ENCODE peak calls at places on chromosomes 11 and 22, in six cellular contexts. C is small intestine, O is neuronal stem cell, T is neural progenitor cell, U is pancreas, A is hepatocyte. E is an unnamed sample.
A peak's percentile ranks its signal among the peaks of the same experiment; 100 is the strongest.

GRCh38 chr11:14390669-14391068 is 31.7 kb upstream of the RRAS2 start:
- DNase-seq in T (no peak), U (no peak), A (no peak), O (no peak), C (no peak), E (no peak)

GRCh38 chr11:57614234-57614772 is 16.8 kb downstream of the SERPING1 start:
- DNase-seq in C (no peak), T (no peak), U (no peak), O (no peak), A (no peak), E (no peak)

GRCh38 chr11:85752890-85753581 is 57.9 kb downstream of the SYTL2 start:
- DNase-seq in U (no peak), A (no peak), T (no peak), C (peak; percentile 71), O (no peak), E (peak; percentile 35)

GRCh38 chr11:73308963-73309960 is 1.2 kb downstream of the ARHGEF17 start:
- DNase-seq in C (peak; percentile 52), O (peak; percentile 78), A (peak; percentile 92), U (peak; percentile 74), T (peak; percentile 95), E (peak; percentile 81)

GRCh38 chr11:28228196-28228595 is 120.0 kb downstream of the METTL15 start:
- DNase-seq in T (no peak), O (no peak), A (no peak), U (no peak), C (no peak), E (no peak)

GRCh38 chr22:27115816-27116256 is 458.4 kb downstream of the MIAT start:
- DNase-seq in C (peak; percentile 96), O (no peak), A (peak; percentile 67), U (no peak), T (no peak), E (peak; percentile 39)

GRCh38 chr11:77752518-77752917 is 68.0 kb downstream of the RSF1 start:
- DNase-seq in O (no peak), U (no peak), A (peak; percentile 4), T (no peak), C (no peak), E (peak; percentile 82)

GRCh38 chr22:39207141-39208012 is 37.4 kb downstream of the PDGFB start:
- DNase-seq in A (no peak), C (no peak), O (no peak), U (peak; percentile 67), T (no peak), E (no peak)

GRCh38 chr11:2482745-2483144 is 37.9 kb downstream of the KCNQ1 start:
- DNase-seq in O (no peak), A (no peak), C (no peak), U (no peak), T (no peak), E (peak; percentile 62)

GRCh38 chr22:49998718-49999062 is 13.9 kb downstream of the IL17REL start:
- DNase-seq in A (no peak), U (no peak), O (no peak), C (no peak), T (no peak), E (no peak)

GRCh38 chr11:20156280-20156875 is 3.9 kb downstream of the DBX1 start:
- DNase-seq in O (no peak), U (no peak), A (no peak), C (peak; percentile 24), T (peak; percentile 80), E (no peak)

GRCh38 chr11:123560001-123560400 is 94.4 kb downstream of the SCN3B start:
- DNase-seq in U (peak; percentile 72), O (no peak), C (no peak), A (peak; percentile 51), T (peak; percentile 45), E (peak; percentile 85)

GRCh38 chr11:69265210-69265609 is 28.7 kb upstream of the MYEOV start:
- DNase-seq in A (no peak), U (no peak), T (no peak), C (no peak), O (no peak), E (no peak)

GRCh38 chr11:100687630-100688395 is 725 bp downstream of the ARHGAP42 start:
- DNase-seq in O (peak; percentile 70), C (peak; percentile 83), A (peak; percentile 84), T (peak; percentile 89), U (no peak), E (peak; percentile 77)

GRCh38 chr11:2562181-2562581 is 117.4 kb downstream of the KCNQ1 start:
- DNase-seq in T (peak; percentile 63), C (peak; percentile 36), U (no peak), O (no peak), A (no peak), E (peak; percentile 73)

GRCh38 chr11:125768256-125769046 is 10.2 kb downstream of the PATE2 start:
- DNase-seq in O (no peak), U (no peak), C (no peak), A (no peak), T (no peak), E (no peak)

GRCh38 chr11:596374-596773 is 19.4 kb downstream of the IRF7 start:
- DNase-seq in T (no peak), U (no peak), C (no peak), A (no peak), O (no peak), E (no peak)

GRCh38 chr11:3939651-3940190 is 84.3 kb downstream of the STIM1 start:
- DNase-seq in C (no peak), T (no peak), U (no peak), O (no peak), A (no peak), E (no peak)
- H3K27ac ChIP-seq in C (no peak overlapping the region), T (no peak overlapping the region), U (peak overlapping the region; percentile 1), O (no peak overlapping the region), A (no peak overlapping the region), E (no peak overlapping the region)

DNA sequence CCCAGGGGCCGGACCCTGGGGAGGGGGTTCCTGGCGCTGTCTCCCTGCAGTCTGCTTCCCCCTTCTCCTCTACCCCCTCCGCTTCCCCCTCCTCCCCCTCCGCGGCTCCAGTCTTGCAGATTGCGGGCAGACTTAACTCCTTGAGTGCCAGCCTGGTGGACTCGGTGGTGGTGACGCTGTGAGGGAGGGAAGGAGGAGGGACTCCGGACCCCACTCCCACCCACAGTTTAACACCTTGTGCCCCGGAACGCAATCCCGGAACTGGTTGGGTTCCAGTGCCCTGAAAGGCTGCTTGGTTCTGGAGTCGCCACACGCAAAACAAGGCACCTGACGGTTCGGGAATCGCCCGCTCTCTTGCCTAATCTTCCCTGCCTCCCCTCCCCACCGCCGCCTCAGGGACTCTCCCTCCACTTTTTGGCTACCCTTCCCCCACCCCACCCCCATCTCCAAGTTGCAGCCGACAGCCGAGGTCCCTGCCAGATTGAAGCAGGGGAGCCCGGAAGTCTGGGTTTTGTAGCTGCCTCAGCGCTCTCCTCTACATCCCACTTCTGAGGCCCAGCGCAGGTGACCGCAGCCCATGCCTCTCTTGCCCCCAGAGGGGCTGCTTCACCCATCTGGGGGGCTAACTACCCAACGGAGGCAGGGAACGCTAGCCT is 3.9 kb upstream of the BCL9L start:
- DNase-seq in U (peak; percentile 82), T (peak; percentile 94), C (peak; percentile 93), O (peak; percentile 89), A (peak; percentile 93), E (peak; percentile 93)
- H3K4me1 ChIP-seq in U (peaks cover 15% of the 10 kb centered on the region), T (peaks cover 18% of the 10 kb centered on the region), C (peaks cover 2% of the 10 kb centered on the region), O (peaks cover 23% of the 10 kb centered on the region), A (peaks cover 28% of the 10 kb centered on the region), E (peaks cover 15% of the 10 kb centered on the region)

DNA sequence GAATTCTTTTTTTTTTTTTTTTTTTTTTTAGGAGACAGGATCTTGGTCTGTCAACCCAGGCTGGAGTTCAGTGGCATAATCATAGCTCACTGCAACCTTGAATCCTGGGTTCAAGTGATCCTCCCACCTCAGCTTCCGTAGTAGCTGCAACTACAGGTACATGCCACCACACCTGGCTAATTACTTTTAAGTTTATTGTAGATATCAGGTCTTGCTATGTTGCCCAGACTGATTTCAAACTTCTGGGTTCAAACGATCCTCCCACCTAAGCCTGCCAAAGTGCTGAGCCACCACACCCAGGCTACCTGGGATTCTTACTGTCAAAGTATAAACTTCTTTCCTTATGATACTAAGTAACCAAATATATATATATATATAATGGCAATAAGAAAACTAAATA is 50.9 kb upstream of the CHRNA10 start:
- DNase-seq in O (no peak), C (peak; percentile 23), U (no peak), T (no peak), A (no peak), E (no peak)
- H3K27ac ChIP-seq in O (no peak overlapping the region), C (no peak overlapping the region), U (no peak overlapping the region), T (no peak overlapping the region), A (no peak overlapping the region), E (no peak overlapping the region)

GRCh38 chr22:31215018-31215535 is 3.0 kb downstream of the LIMK2 start:
- DNase-seq in C (peak; percentile 52), O (no peak), A (no peak), T (no peak), U (no peak), E (no peak)
- H3K4me1 ChIP-seq in C (peaks cover 5% of the 10 kb centered on the region), O (peaks cover 28% of the 10 kb centered on the region), A (peaks cover 11% of the 10 kb centered on the region), T (peaks cover 41% of the 10 kb centered on the region), U (peaks cover 75% of the 10 kb centered on the region), E (peaks cover 20% of the 10 kb centered on the region)

GRCh38 chr11:10716543-10717259 is 23.1 kb upstream of the IRAG1 start:
- DNase-seq in U (no peak), A (no peak), T (no peak), C (no peak), O (no peak), E (no peak)
- H3K27ac ChIP-seq in U (no peak overlapping the region), A (no peak overlapping the region), T (no peak overlapping the region), C (no peak overlapping the region), O (no peak overlapping the region), E (no peak overlapping the region)

GRCh38 chr11:68177877-68178276 is 35.2 kb downstream of the KMT5B start:
- DNase-seq in C (no peak), U (no peak), O (no peak), A (no peak), T (no peak), E (no peak)
- H3K4me1 ChIP-seq in C (no peaks in the 10 kb centered on the region), U (peaks cover 10% of the 10 kb centered on the region), O (no peaks in the 10 kb centered on the region), A (no peaks in the 10 kb centered on the region), T (no peaks in the 10 kb centered on the region), E (no peaks in the 10 kb centered on the region)

E was measured in adrenal gland.